ENCODE peak calls at places on chromosomes 11 and 22, in eight cellular contexts. F, Q, L, E, B, J, Z and S are unnamed samples.

GRCh38 chr22:49036513-49036912 is 791.2 kb downstream of the BRD1 start:
- DNase-seq in L (no peak), B (peak), Z (no peak), Q (no peak), J (no peak), E (no peak), F (no peak), S (no peak)

GRCh38 chr11:84889556-84889955 is 737.6 kb downstream of the DLG2 start:
- DNase-seq in J (no peak), Z (no peak), E (no peak), F (no peak), Q (no peak), L (no peak), B (no peak), S (no peak)

GRCh38 chr22:38442967-38443674 is 11.9 kb downstream of the KCNJ4 start:
- DNase-seq in L (no peak), Q (no peak), F (no peak), J (no peak), E (no peak), Z (no peak), B (no peak), S (no peak)

GRCh38 chr22:44179989-44180705 is 578 bp upstream of the PARVG start:
- DNase-seq in E (no peak), J (no peak), F (no peak), L (no peak), Z (no peak), B (no peak), Q (no peak), S (no peak)

GRCh38 chr11:92589512-92589911 is 364.9 kb downstream of the FAT3 start:
- DNase-seq in Q (no peak), B (no peak), Z (no peak), F (no peak), E (no peak), L (no peak), J (no peak), S (no peak)

GRCh38 chr11:69089258-69089657 is 40.5 kb downstream of the TPCN2 start:
- DNase-seq in E (no peak), B (no peak), F (no peak), Z (peak), L (no peak), Q (no peak), J (peak), S (no peak)

GRCh38 chr11:86182976-86183584 is 61.5 kb upstream of the EED start:
- DNase-seq in L (no peak), B (no peak), F (no peak), J (no peak), Z (peak), E (no peak), Q (no peak), S (no peak)

GRCh38 chr11:120818097-120818496 is 205.8 kb upstream of the TBCEL start:
- DNase-seq in Q (no peak), B (no peak), J (no peak), L (no peak), Z (no peak), E (no peak), F (no peak), S (peak)

GRCh38 chr11:63508009-63508408 is 2.1 kb downstream of the LGALS12 start:
- DNase-seq in J (no peak), E (peak), Q (peak), Z (peak), F (no peak), L (no peak), B (no peak), S (peak)

GRCh38 chr22:47613606-47614350 is 851.3 kb downstream of the TBC1D22A start:
- DNase-seq in Z (no peak), B (no peak), J (no peak), F (no peak), E (no peak), Q (no peak), L (no peak), S (no peak)

GRCh38 chr22:47166446-47167016 is 404.1 kb downstream of the TBC1D22A start:
- DNase-seq in Q (no peak), J (no peak), F (peak), L (no peak), Z (no peak), B (no peak), E (no peak), S (no peak)

GRCh38 chr22:35540600-35541253 is at the start of gene RASD2:
- DNase-seq in Z (peak), B (peak), J (no peak), L (peak), Q (peak), F (no peak), E (no peak), S (no peak)

GRCh38 chr11:120465921-120466534 is 45.5 kb upstream of the GRIK4 start:
- DNase-seq in Q (no peak), B (no peak), F (no peak), L (no peak), Z (no peak), J (no peak), E (no peak), S (no peak)